ENCODE peak calls at places on chromosomes 16 and 17, in eight cellular contexts. D is BJ, I is A549, S is lower leg skin, X is fibroblast of the aortic adventitia, P is fibroblast of lung, O is endodermal cell, A is uterus. H is an unnamed sample.

GRCh38 chr16:67186550-67186950 is 2.8 kb upstream of the MATCAP1 start:
- DNase-seq in D (no peak), I (no peak), S (no peak), X (no peak), P (no peak), O (peak), A (no peak), H (no peak)

GRCh38 chr17:47287068-47287467 is 33.4 kb downstream of the ITGB3 start:
- DNase-seq in D (no peak), I (no peak), S (no peak), X (no peak), P (no peak), O (no peak), A (no peak), H (no peak)

GRCh38 chr17:29590261-29590978 is 972 bp upstream of the GIT1 start:
- DNase-seq in D (no peak), I (peak), S (no peak), X (peak), P (peak), O (no peak), A (peak), H (no peak)

GRCh38 chr17:16215002-16215272 is 397 bp downstream of the NCOR1 start:
- DNase-seq in D (no peak), I (peak), S (peak), X (peak), P (peak), O (peak), A (no peak), H (no peak)

GRCh38 chr17:80279895-80280294 is 19.2 kb downstream of the RNF213 start:
- DNase-seq in D (peak), I (no peak), S (no peak), X (peak), P (peak), O (no peak), A (peak), H (peak)

GRCh38 chr17:16937431-16937830 is 34.5 kb downstream of the TNFRSF13B start:
- DNase-seq in D (no peak), I (no peak), S (peak), X (no peak), P (no peak), O (peak), A (no peak), H (no peak)

GRCh38 chr16:86911311-86911999 is 333.1 kb downstream of the FOXL1 start:
- DNase-seq in D (no peak), I (no peak), S (no peak), X (no peak), P (peak), O (no peak), A (no peak), H (no peak)

GRCh38 chr17:17191961-17192381 is 14.2 kb downstream of the PLD6 start:
- DNase-seq in D (no peak), I (no peak), S (no peak), X (no peak), P (peak), O (no peak), A (no peak), H (no peak)

GRCh38 chr16:28168991-28169554 is 42.7 kb downstream of the XPO6 start:
- DNase-seq in D (no peak), I (no peak), S (no peak), X (no peak), P (no peak), O (no peak), A (no peak), H (no peak)

GRCh38 chr17:32110596-32110995 is 31.7 kb upstream of the RHOT1 start:
- DNase-seq in D (no peak), I (no peak), S (no peak), X (no peak), P (no peak), O (peak), A (no peak), H (no peak)

GRCh38 chr16:19524356-19524865 is 669 bp downstream of the CCP110 start:
- DNase-seq in D (no peak), I (no peak), S (no peak), X (no peak), P (no peak), O (no peak), A (no peak), H (no peak)

GRCh38 chr17:7652659-7653343 is 2.1 kb downstream of the ATP1B2 start:
- DNase-seq in D (no peak), I (no peak), S (no peak), X (no peak), P (no peak), O (no peak), A (no peak), H (no peak)

GRCh38 chr17:42472709-42473521 is 14.2 kb downstream of the ATP6V0A1 start:
- DNase-seq in D (peak), I (peak), S (no peak), X (peak), P (peak), O (no peak), A (no peak), H (no peak)

GRCh38 chr16:68064791-68065365 is 20.3 kb upstream of the NFATC3 start:
- DNase-seq in D (no peak), I (peak), S (peak), X (peak), P (peak), O (peak), A (peak), H (no peak)

GRCh38 chr16:83137326-83137770 is 510.6 kb downstream of the CDH13 start:
- DNase-seq in D (peak), I (peak), S (no peak), X (peak), P (peak), O (no peak), A (peak), H (peak)

GRCh38 chr17:7060165-7060890 is 16.4 kb upstream of the SLC16A11 start:
- DNase-seq in D (no peak), I (peak), S (no peak), X (peak), P (peak), O (no peak), A (no peak), H (no peak)

GRCh38 chr16:67995423-67995822 is 3.9 kb downstream of the DPEP2 start:
- DNase-seq in D (no peak), I (no peak), S (no peak), X (no peak), P (no peak), O (no peak), A (no peak), H (no peak)

GRCh38 chr17:32588982-32589381 is 102.2 kb downstream of the CDK5R1 start:
- DNase-seq in D (no peak), I (peak), S (no peak), X (no peak), P (no peak), O (peak), A (no peak), H (no peak)

GRCh38 chr17:76491271-76492184 is 9.7 kb downstream of the RHBDF2 start:
- DNase-seq in D (no peak), I (no peak), S (no peak), X (no peak), P (no peak), O (no peak), A (no peak), H (no peak)

GRCh38 chr16:48194828-48195566 is 39.2 kb upstream of the ABCC12 start:
- DNase-seq in D (no peak), I (peak), S (no peak), X (peak), P (peak), O (no peak), A (no peak), H (no peak)

GRCh38 chr17:34235389-34236028 is 19.6 kb upstream of the CCL2 start:
- DNase-seq in D (no peak), I (no peak), S (no peak), X (peak), P (peak), O (peak), A (peak), H (no peak)

GRCh38 chr16:69057400-69058378 is 47.8 kb upstream of the HAS3 start:
- DNase-seq in D (peak), I (peak), S (no peak), X (peak), P (peak), O (no peak), A (peak), H (no peak)

GRCh38 chr17:75033346-75034235 is 13.2 kb downstream of the ATP5PD start:
- DNase-seq in D (no peak), I (peak), S (peak), X (peak), P (peak), O (peak), A (peak), H (peak)

GRCh38 chr16:9135797-9136196 is 44.4 kb downstream of the HAPSTR1 start:
- DNase-seq in D (no peak), I (no peak), S (peak), X (no peak), P (no peak), O (peak), A (no peak), H (no peak)

GRCh38 chr17:1958134-1958881 is 66.8 kb downstream of the RTN4RL1 start:
- DNase-seq in D (no peak), I (no peak), S (no peak), X (peak), P (no peak), O (no peak), A (no peak), H (no peak)

GRCh38 chr17:83005639-83006038 is 73.8 kb upstream of the METRNL start:
- DNase-seq in D (no peak), I (no peak), S (peak), X (no peak), P (no peak), O (peak), A (no peak), H (no peak)

GRCh38 chr17:1625507-1626080 is 3.0 kb downstream of the SLC43A2 start:
- DNase-seq in D (no peak), I (no peak), S (no peak), X (peak), P (no peak), O (no peak), A (no peak), H (no peak)

GRCh38 chr17:65531508-65532431 is 29.7 kb downstream of the AXIN2 start:
- DNase-seq in D (no peak), I (no peak), S (peak), X (peak), P (peak), O (peak), A (peak), H (peak)

GRCh38 chr16:68253721-68254120 is 8.5 kb downstream of the PLA2G15 start:
- DNase-seq in D (no peak), I (no peak), S (no peak), X (no peak), P (no peak), O (no peak), A (no peak), H (no peak)

GRCh38 chr16:10428433-10429168 is 42.7 kb downstream of the ATF7IP2 start:
- DNase-seq in D (no peak), I (no peak), S (no peak), X (no peak), P (no peak), O (no peak), A (no peak), H (no peak)
- H3K4me3 ChIP-seq in D (no peak), I (no peak), S (no peak), X (no peak), P (no peak), O (no peak), A (no peak), H (no peak)

GRCh38 chr17:40122944-40123810 is 1.4 kb downstream of the MSL1 start:
- DNase-seq in D (no peak), I (peak), S (no peak), X (peak), P (peak), O (peak), A (peak), H (no peak)
- TF ChIP-seq CTCF in D (no peak), I (no peak), S (no peak), X (no peak), P (no peak), O (peak), A (no peak), H (no peak)

GRCh38 chr16:1990336-1991134 is 765 bp downstream of the SYNGR3 start:
- DNase-seq in D (no peak), I (no peak), S (no peak), X (no peak), P (no peak), O (peak), A (no peak), H (no peak)
- H3K4me3 ChIP-seq in D (peak), I (peak), S (no peak), X (peak), P (peak), O (peak), A (no peak), H (no peak)

DNA sequence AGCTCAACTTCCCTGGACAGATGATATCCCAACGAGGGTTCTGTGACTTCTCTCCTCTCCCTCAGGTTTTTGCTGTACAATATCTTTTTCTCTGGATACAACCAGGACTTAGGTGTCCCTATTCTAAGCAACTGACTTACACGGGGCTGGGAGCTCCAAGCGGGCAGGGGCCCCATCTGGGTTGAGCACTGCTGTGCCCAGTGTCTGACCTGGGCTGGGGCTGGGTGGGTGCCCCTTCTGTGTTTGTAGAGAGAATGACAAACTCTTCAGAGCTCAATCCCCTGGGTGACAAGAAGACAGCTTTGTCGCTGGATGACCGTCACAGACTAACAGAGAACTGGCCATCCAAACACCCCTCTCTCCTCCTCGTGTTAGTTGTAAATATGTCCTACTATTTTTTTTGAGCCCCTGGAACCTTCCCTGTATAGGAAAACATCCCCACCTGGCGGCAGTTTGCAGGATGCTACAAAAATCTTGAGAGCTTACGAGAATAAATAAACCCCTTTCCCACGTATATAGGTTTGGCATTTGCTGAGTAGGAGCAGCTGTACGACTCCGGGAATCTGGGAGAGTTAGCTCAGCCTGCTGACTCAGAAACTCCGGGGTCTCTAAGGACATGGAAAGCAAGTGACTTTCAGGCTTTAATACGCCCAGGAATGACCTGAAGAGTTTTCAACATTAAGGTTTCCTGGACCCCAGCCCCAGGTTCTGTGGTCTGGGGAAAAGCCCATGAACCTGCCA is 23.7 kb upstream of the RCVRN start:
- DNase-seq in D (peak), I (peak), S (no peak), X (peak), P (peak), O (peak), A (peak), H (peak)
- TF ChIP-seq CTCF in D (peak), I (peak), S (no peak), X (peak), P (peak), O (peak), A (peak), H (peak)